ENCODE peak calls at places on chromosomes 7 and 10, in ten cellular contexts. J is esophagus muscularis mucosa; S is stimulated activated CD8-positive, alpha-beta memory T cell treated with anti-CD3 and anti-CD28 coated beads, Interleukin-15, amount 100 ng/mL, for 24 hours; V is fibroblast of mammary gland; E is SW 1271; K is T-helper 2 cell; L is T-helper 9 cell; N is fibroblast of pulmonary artery; X is NCI-H1105; Q is SHP77. T is an unnamed sample.

GRCh38 chr7:101537205-101537604 is 91.9 kb downstream of the MYL10 start:
- DNase-seq in J (no peak), S (no peak), V (peak), E (no peak), K (no peak), L (no peak), N (no peak), X (no peak), Q (no peak), T (no peak)

GRCh38 chr7:108109216-108109908 is 20.8 kb downstream of the LAMB4 start:
- DNase-seq in J (peak), S (no peak), V (peak), E (no peak), K (no peak), L (no peak), N (peak), X (peak), Q (peak), T (no peak)

GRCh38 chr7:148262721-148263229 is 327.8 kb upstream of the C7orf33 start:
- DNase-seq in J (peak), S (peak), V (peak), E (no peak), K (peak), L (peak), N (peak), X (peak), Q (peak), T (peak)

GRCh38 chr10:19874791-19875190 is 58.6 kb downstream of the PLXDC2 start:
- DNase-seq in J (no peak), S (no peak), V (no peak), E (no peak), K (no peak), L (no peak), N (no peak), X (no peak), Q (no peak), T (no peak)

GRCh38 chr10:124721295-124722052 is 22.7 kb downstream of the FAM53B start:
- DNase-seq in J (no peak), S (no peak), V (peak), E (no peak), K (no peak), L (no peak), N (no peak), X (no peak), Q (no peak), T (no peak)

GRCh38 chr10:35421553-35422178 is 85.4 kb downstream of the CCNY start:
- DNase-seq in J (no peak), S (no peak), V (peak), E (peak), K (no peak), L (no peak), N (peak), X (no peak), Q (no peak), T (no peak)

GRCh38 chr10:124869941-124870340 is 68.3 kb downstream of the ABRAXAS2 start:
- DNase-seq in J (no peak), S (no peak), V (no peak), E (no peak), K (no peak), L (no peak), N (no peak), X (no peak), Q (no peak), T (no peak)

GRCh38 chr7:5349005-5349380 is 66.2 kb downstream of the SLC29A4 start:
- DNase-seq in J (no peak), S (no peak), V (no peak), E (no peak), K (no peak), L (no peak), N (no peak), X (no peak), Q (no peak), T (no peak)

GRCh38 chr7:53800746-53801145 is 741.4 kb upstream of the VSTM2A start:
- DNase-seq in J (no peak), S (no peak), V (no peak), E (no peak), K (no peak), L (no peak), N (no peak), X (no peak), Q (no peak), T (no peak)

GRCh38 chr7:122913608-122914007 is 27.3 kb upstream of the CADPS2 start:
- DNase-seq in J (no peak), S (no peak), V (no peak), E (no peak), K (no peak), L (no peak), N (no peak), X (no peak), Q (no peak), T (no peak)

GRCh38 chr7:117036034-117036669 is 82.9 kb downstream of the ST7 start:
- DNase-seq in J (no peak), S (no peak), V (no peak), E (no peak), K (no peak), L (no peak), N (no peak), X (no peak), Q (no peak), T (no peak)

GRCh38 chr10:62637249-62638061 is 167.1 kb upstream of the ADO start:
- DNase-seq in J (no peak), S (peak), V (peak), E (no peak), K (peak), L (peak), N (peak), X (no peak), Q (no peak), T (peak)

GRCh38 chr10:100345570-100346330 is 1.3 kb upstream of the SCD start:
- DNase-seq in J (no peak), S (no peak), V (peak), E (no peak), K (no peak), L (no peak), N (peak), X (no peak), Q (no peak), T (no peak)

GRCh38 chr10:6465437-6465836 is 114.6 kb downstream of the PRKCQ start:
- DNase-seq in J (no peak), S (no peak), V (no peak), E (no peak), K (no peak), L (no peak), N (no peak), X (no peak), Q (no peak), T (no peak)

GRCh38 chr10:123838596-123839310 is 52.9 kb downstream of the CPXM2 start:
- DNase-seq in J (peak), S (no peak), V (no peak), E (no peak), K (no peak), L (no peak), N (no peak), X (no peak), Q (no peak), T (no peak)

GRCh38 chr7:69873512-69873911 is 275.2 kb downstream of the AUTS2 start:
- DNase-seq in J (no peak), S (no peak), V (peak), E (no peak), K (no peak), L (no peak), N (no peak), X (no peak), Q (no peak), T (no peak)

GRCh38 chr7:23520582-23520981 is 11.2 kb downstream of the TRA2A start:
- DNase-seq in J (no peak), S (no peak), V (no peak), E (no peak), K (no peak), L (no peak), N (no peak), X (no peak), Q (no peak), T (no peak)

GRCh38 chr7:30846378-30846777 is 65.3 kb upstream of the AQP1 start:
- DNase-seq in J (no peak), S (no peak), V (no peak), E (no peak), K (no peak), L (no peak), N (no peak), X (no peak), Q (no peak), T (no peak)

GRCh38 chr7:44131173-44132009 is 8.0 kb upstream of the POLD2 start:
- DNase-seq in J (no peak), S (no peak), V (peak), E (no peak), K (no peak), L (no peak), N (peak), X (no peak), Q (peak), T (no peak)

GRCh38 chr7:3289996-3290395 is 11.1 kb upstream of the SDK1 start:
- DNase-seq in J (no peak), S (no peak), V (no peak), E (no peak), K (no peak), L (no peak), N (peak), X (no peak), Q (no peak), T (no peak)

GRCh38 chr7:1442355-1443124 is 16.7 kb downstream of the MICALL2 start:
- DNase-seq in J (no peak), S (no peak), V (no peak), E (no peak), K (no peak), L (no peak), N (no peak), X (no peak), Q (no peak), T (no peak)

GRCh38 chr10:101218423-101219136 is 10.7 kb downstream of the LBX1 start:
- DNase-seq in J (no peak), S (no peak), V (no peak), E (no peak), K (no peak), L (no peak), N (no peak), X (no peak), Q (no peak), T (no peak)

GRCh38 chr7:142913051-142913450 is 20.5 kb downstream of the TRPV5 start:
- DNase-seq in J (no peak), S (no peak), V (no peak), E (no peak), K (no peak), L (no peak), N (no peak), X (no peak), Q (no peak), T (no peak)

GRCh38 chr7:3438352-3438751 is 137.3 kb downstream of the SDK1 start:
- DNase-seq in J (no peak), S (no peak), V (no peak), E (no peak), K (no peak), L (no peak), N (no peak), X (no peak), Q (no peak), T (no peak)